ENCODE peak calls at places on chromosome 6, in eight cellular contexts. One of them, this sample, is unnamed.

GRCh38 chr6:40471243-40471642 is 115.9 kb downstream of the LRFN2 start:
- DNase-seq in stimulated activated CD8-positive, alpha-beta memory T cell treated with anti-CD3 and anti-CD28 coated beads, Interleukin-7, amount 100 ng/mL, for 48 hours: no peak
- DNase-seq in amygdala: no peak
- DNase-seq in ELR: no peak
- DNase-seq in activated T-cell treated with anti-CD3 and anti-CD28 coated beads, Interleukin-2, amount 50 U/mL, for 72 hours: no peak
- DNase-seq in lower lobe of right lung: no peak
- DNase-seq in stimulated activated naive CD4-positive, alpha-beta T cell treated with Interleukin-2 at 50 U/mL for 16 hours: no peak
- DNase-seq in natural killer cell treated with Interleukin-12 subunit alpha and Interleukin-12 subunit beta and Interleukin-15 and Interleukin-18, amount 100 ng/mL, for 72 hours: no peak
- DNase-seq in this sample: no peak

GRCh38 chr6:43242908-43243648 is at the start of gene TTBK1:
- DNase-seq in lower lobe of right lung: no peak
- DNase-seq in activated T-cell treated with anti-CD3 and anti-CD28 coated beads, Interleukin-2, amount 50 U/mL, for 72 hours: peak
- DNase-seq in stimulated activated naive CD4-positive, alpha-beta T cell treated with Interleukin-2 at 50 U/mL for 16 hours: peak
- DNase-seq in amygdala: peak
- DNase-seq in ELR: no peak
- DNase-seq in stimulated activated CD8-positive, alpha-beta memory T cell treated with anti-CD3 and anti-CD28 coated beads, Interleukin-7, amount 100 ng/mL, for 48 hours: no peak
- DNase-seq in natural killer cell treated with Interleukin-12 subunit alpha and Interleukin-12 subunit beta and Interleukin-15 and Interleukin-18, amount 100 ng/mL, for 72 hours: no peak
- DNase-seq in this sample: no peak

GRCh38 chr6:40804905-40805304 is 217.7 kb upstream of the LRFN2 start:
- DNase-seq in activated T-cell treated with anti-CD3 and anti-CD28 coated beads, Interleukin-2, amount 50 U/mL, for 72 hours: no peak
- DNase-seq in amygdala: no peak
- DNase-seq in ELR: peak
- DNase-seq in stimulated activated CD8-positive, alpha-beta memory T cell treated with anti-CD3 and anti-CD28 coated beads, Interleukin-7, amount 100 ng/mL, for 48 hours: no peak
- DNase-seq in stimulated activated naive CD4-positive, alpha-beta T cell treated with Interleukin-2 at 50 U/mL for 16 hours: no peak
- DNase-seq in natural killer cell treated with Interleukin-12 subunit alpha and Interleukin-12 subunit beta and Interleukin-15 and Interleukin-18, amount 100 ng/mL, for 72 hours: no peak
- DNase-seq in lower lobe of right lung: no peak
- DNase-seq in this sample: no peak

GRCh38 chr6:155936551-155936950 is 480.9 kb upstream of the NOX3 start:
- DNase-seq in stimulated activated naive CD4-positive, alpha-beta T cell treated with Interleukin-2 at 50 U/mL for 16 hours: no peak
- DNase-seq in stimulated activated CD8-positive, alpha-beta memory T cell treated with anti-CD3 and anti-CD28 coated beads, Interleukin-7, amount 100 ng/mL, for 48 hours: no peak
- DNase-seq in activated T-cell treated with anti-CD3 and anti-CD28 coated beads, Interleukin-2, amount 50 U/mL, for 72 hours: no peak
- DNase-seq in ELR: no peak
- DNase-seq in lower lobe of right lung: no peak
- DNase-seq in natural killer cell treated with Interleukin-12 subunit alpha and Interleukin-12 subunit beta and Interleukin-15 and Interleukin-18, amount 100 ng/mL, for 72 hours: no peak
- DNase-seq in amygdala: no peak
- DNase-seq in this sample: no peak

GRCh38 chr6:16045238-16045637 is 83.6 kb upstream of the MYLIP start:
- DNase-seq in natural killer cell treated with Interleukin-12 subunit alpha and Interleukin-12 subunit beta and Interleukin-15 and Interleukin-18, amount 100 ng/mL, for 72 hours: no peak
- DNase-seq in ELR: no peak
- DNase-seq in amygdala: no peak
- DNase-seq in stimulated activated naive CD4-positive, alpha-beta T cell treated with Interleukin-2 at 50 U/mL for 16 hours: no peak
- DNase-seq in lower lobe of right lung: no peak
- DNase-seq in activated T-cell treated with anti-CD3 and anti-CD28 coated beads, Interleukin-2, amount 50 U/mL, for 72 hours: no peak
- DNase-seq in stimulated activated CD8-positive, alpha-beta memory T cell treated with anti-CD3 and anti-CD28 coated beads, Interleukin-7, amount 100 ng/mL, for 48 hours: no peak
- DNase-seq in this sample: no peak

GRCh38 chr6:6689413-6690143 is 101.1 kb downstream of the LY86 start:
- DNase-seq in lower lobe of right lung: no peak
- DNase-seq in amygdala: no peak
- DNase-seq in activated T-cell treated with anti-CD3 and anti-CD28 coated beads, Interleukin-2, amount 50 U/mL, for 72 hours: no peak
- DNase-seq in natural killer cell treated with Interleukin-12 subunit alpha and Interleukin-12 subunit beta and Interleukin-15 and Interleukin-18, amount 100 ng/mL, for 72 hours: no peak
- DNase-seq in stimulated activated CD8-positive, alpha-beta memory T cell treated with anti-CD3 and anti-CD28 coated beads, Interleukin-7, amount 100 ng/mL, for 48 hours: no peak
- DNase-seq in stimulated activated naive CD4-positive, alpha-beta T cell treated with Interleukin-2 at 50 U/mL for 16 hours: no peak
- DNase-seq in ELR: peak
- DNase-seq in this sample: no peak

GRCh38 chr6:157063176-157063934 is 260.0 kb downstream of the TMEM242 start:
- DNase-seq in ELR: peak
- DNase-seq in stimulated activated CD8-positive, alpha-beta memory T cell treated with anti-CD3 and anti-CD28 coated beads, Interleukin-7, amount 100 ng/mL, for 48 hours: no peak
- DNase-seq in natural killer cell treated with Interleukin-12 subunit alpha and Interleukin-12 subunit beta and Interleukin-15 and Interleukin-18, amount 100 ng/mL, for 72 hours: no peak
- DNase-seq in activated T-cell treated with anti-CD3 and anti-CD28 coated beads, Interleukin-2, amount 50 U/mL, for 72 hours: no peak
- DNase-seq in stimulated activated naive CD4-positive, alpha-beta T cell treated with Interleukin-2 at 50 U/mL for 16 hours: no peak
- DNase-seq in lower lobe of right lung: no peak
- DNase-seq in amygdala: no peak
- DNase-seq in this sample: no peak

GRCh38 chr6:15329154-15329781 is 83.4 kb downstream of the JARID2 start:
- DNase-seq in ELR: peak
- DNase-seq in amygdala: no peak
- DNase-seq in stimulated activated CD8-positive, alpha-beta memory T cell treated with anti-CD3 and anti-CD28 coated beads, Interleukin-7, amount 100 ng/mL, for 48 hours: no peak
- DNase-seq in lower lobe of right lung: no peak
- DNase-seq in natural killer cell treated with Interleukin-12 subunit alpha and Interleukin-12 subunit beta and Interleukin-15 and Interleukin-18, amount 100 ng/mL, for 72 hours: no peak
- DNase-seq in activated T-cell treated with anti-CD3 and anti-CD28 coated beads, Interleukin-2, amount 50 U/mL, for 72 hours: no peak
- DNase-seq in stimulated activated naive CD4-positive, alpha-beta T cell treated with Interleukin-2 at 50 U/mL for 16 hours: no peak
- DNase-seq in this sample: no peak

This sample was measured in substantia nigra.